ENCODE peak calls at places on chromosomes 1 and 21, in four cellular contexts. Y is cardiac muscle cell, R is cardiac fibroblast, K is brain microvascular endothelial cell. J is an unnamed sample.

GRCh38 chr21:33650929-33651505 is 8.7 kb downstream of the ITSN1 start:
- DNase-seq in K (no peak), R (no peak), Y (peak; percentile 16), J (no peak)

GRCh38 chr1:77857557-77857956 is 30.9 kb upstream of the NEXN start:
- DNase-seq in K (no peak), R (peak; percentile 71), Y (peak; percentile 50), J (no peak)

GRCh38 chr1:65114312-65114711 is 33.7 kb upstream of the AK4 start:
- DNase-seq in K (no peak), Y (peak; percentile 63), R (peak; percentile 60), J (no peak)

GRCh38 chr21:42330380-42331336 is 15.4 kb upstream of the TFF3 start:
- DNase-seq in K (no peak), Y (no peak), R (no peak), J (no peak)

GRCh38 chr1:6045110-6045502 is 582 bp upstream of the KCNAB2 start:
- DNase-seq in K (no peak), Y (no peak), R (no peak), J (no peak)

GRCh38 chr1:1183221-1183747 is 9.6 kb downstream of the TTLL10 start:
- DNase-seq in R (no peak), Y (no peak), K (no peak), J (no peak)

GRCh38 chr1:212288614-212289013 is 3.4 kb downstream of the PPP2R5A start:
- DNase-seq in R (peak; percentile 51), Y (peak; percentile 59), K (no peak), J (no peak)

GRCh38 chr1:41504126-41505035 is 19.9 kb upstream of the EDN2 start:
- DNase-seq in Y (peak; percentile 51), K (peak; percentile 52), R (peak; percentile 39), J (no peak)

GRCh38 chr1:201696217-201696761 is 132.7 kb upstream of the IPO9 start:
- DNase-seq in K (peak; percentile 91), R (peak; percentile 92), Y (peak; percentile 93), J (no peak)

GRCh38 chr1:187267745-187268277 is 439.1 kb downstream of the PLA2G4A start:
- DNase-seq in R (no peak), K (no peak), Y (no peak), J (no peak)

GRCh38 chr1:218081358-218081757 is 203.7 kb upstream of the RRP15 start:
- DNase-seq in K (no peak), R (no peak), Y (no peak), J (no peak)

GRCh38 chr1:210332233-210332632 is 3.5 kb downstream of the HHAT start:
- DNase-seq in Y (no peak), R (no peak), K (no peak), J (no peak)

GRCh38 chr1:33317946-33318345 is 3.0 kb downstream of the A3GALT2 start:
- DNase-seq in Y (no peak), K (no peak), R (no peak), J (no peak)

GRCh38 chr1:89615676-89616598 is 17.0 kb upstream of the LRRC8C start:
- DNase-seq in K (no peak), R (no peak), Y (no peak), J (no peak)

GRCh38 chr1:89499320-89499719 is 25.3 kb upstream of the LRRC8B start:
- DNase-seq in Y (no peak), R (peak; percentile 44), K (no peak), J (no peak)

GRCh38 chr1:24111264-24111997 is 504 bp downstream of the MYOM3 start:
- DNase-seq in K (no peak), Y (peak; percentile 15), R (peak; percentile 32), J (no peak)

GRCh38 chr21:28272272-28272992 is 720.2 kb downstream of the LTN1 start:
- DNase-seq in R (peak; percentile 49), K (peak; percentile 14), Y (peak; percentile 68), J (no peak)

GRCh38 chr1:212440419-212440818 is 7.7 kb downstream of the NENF start:
- DNase-seq in K (no peak), R (no peak), Y (no peak), J (no peak)

GRCh38 chr1:157170677-157171515 is 32.7 kb upstream of the ETV3 start:
- DNase-seq in R (peak; percentile 17), K (peak; percentile 38), Y (peak; percentile 33), J (no peak)

GRCh38 chr1:160284220-160284781 is 632 bp downstream of the PEX19 start:
- DNase-seq in K (peak; percentile 62), R (peak; percentile 79), Y (peak; percentile 87), J (peak; percentile 52)

GRCh38 chr1:51301152-51301843 is 29.1 kb downstream of the TTC39A start:
- DNase-seq in K (no peak), Y (no peak), R (no peak), J (no peak)

GRCh38 chr1:205597691-205598314 is 34.0 kb downstream of the ELK4 start:
- DNase-seq in K (no peak), Y (peak; percentile 76), R (peak; percentile 86), J (no peak)

GRCh38 chr1:228267962-228268890 is 60.4 kb downstream of the OBSCN start:
- DNase-seq in R (no peak), K (no peak), Y (no peak), J (no peak)
- TF ChIP-seq CTCF in R (no peak), K (no peak), Y (no peak), J (no peak)

GRCh38 chr1:63054184-63054583 is 268.2 kb upstream of the FOXD3 start:
- DNase-seq in Y (no peak), K (no peak), R (no peak), J (no peak)
- H3K4me3 ChIP-seq in Y (no peak overlapping the region), K (no peak overlapping the region), R (no peak overlapping the region), J (no peak overlapping the region)

DNA sequence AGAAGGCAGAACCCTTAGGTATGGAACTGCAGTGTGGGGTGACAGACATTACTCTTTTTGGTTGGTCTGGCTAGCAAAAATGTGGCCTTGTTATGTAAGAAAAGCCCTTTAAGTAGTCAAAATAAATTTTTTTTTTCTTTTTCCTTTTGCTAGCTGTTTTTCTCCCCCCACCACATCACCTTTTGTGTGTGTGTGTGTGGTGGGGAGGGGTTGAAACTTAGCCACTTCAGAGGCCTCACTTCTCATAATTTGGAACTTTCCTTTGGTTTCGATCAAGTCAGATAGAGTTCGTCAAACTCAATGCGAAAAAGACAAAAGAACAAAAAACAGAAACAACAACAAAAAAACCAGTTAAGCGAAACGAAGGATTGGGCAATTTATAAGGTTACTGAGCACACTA is 1.9 kb upstream of the PRMT2 start:
- DNase-seq in Y (no peak), R (no peak), K (no peak), J (no peak)
- TF ChIP-seq CTCF in Y (no peak), R (no peak), K (no peak), J (no peak)

DNA sequence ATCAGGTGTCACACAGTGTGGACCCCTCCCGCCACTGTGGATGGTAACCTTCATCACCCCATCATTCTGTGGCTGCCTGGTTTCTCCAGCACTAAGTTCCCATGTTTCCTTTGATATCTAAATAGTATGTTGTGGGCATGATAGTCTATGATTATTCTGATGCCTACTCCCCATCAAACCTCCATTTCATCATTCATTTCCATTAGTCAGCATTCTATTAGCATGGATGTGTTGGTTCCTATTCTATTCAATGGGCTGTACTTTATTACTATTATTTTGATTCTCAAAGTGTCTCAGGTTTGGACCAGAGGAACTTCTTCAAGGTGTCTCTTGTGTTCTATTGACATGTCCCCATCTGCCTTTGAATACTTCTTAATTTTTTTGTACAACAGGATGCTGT is 112.0 kb downstream of the DISC1 start:
- DNase-seq in Y (no peak), K (no peak), R (no peak), J (no peak)
- H3K4me3 ChIP-seq in Y (no peak overlapping the region), K (no peak overlapping the region), R (no peak overlapping the region), J (no peak overlapping the region)

GRCh38 chr1:117659565-117660264 is 53.9 kb downstream of the TENT5C start:
- DNase-seq in Y (no peak), K (no peak), R (no peak), J (no peak)
- TF ChIP-seq CTCF in Y (no peak), K (no peak), R (no peak), J (no peak)